ENCODE peak calls at places on chromosomes 16 and 17, in seven cellular contexts. R is substantia nigra, E is HL-60, Z is AG04450, A is psoas muscle, S is IMR-90, F is mesendoderm. W is an unnamed sample.

GRCh38 chr17:187130-187529 is 5.7 kb upstream of the DOC2B start:
- DNase-seq in R (no peak), E (no peak), Z (no peak), A (no peak), S (no peak), F (no peak), W (no peak)

GRCh38 chr16:70391881-70392481 is 45.3 kb downstream of the DDX19A start:
- DNase-seq in R (no peak), E (no peak), Z (no peak), A (peak), S (peak), F (no peak), W (no peak)

GRCh38 chr17:40598021-40598927 is 33.0 kb upstream of the CCR7 start:
- DNase-seq in R (no peak), E (no peak), Z (no peak), A (no peak), S (no peak), F (no peak), W (no peak)

GRCh38 chr16:15648135-15648730 is 1.8 kb upstream of the NDE1 start:
- DNase-seq in R (no peak), E (no peak), Z (no peak), A (no peak), S (no peak), F (no peak), W (no peak)

GRCh38 chr17:37844158-37844976 is 79.8 kb upstream of the TBC1D3K start:
- DNase-seq in R (no peak), E (peak), Z (peak), A (peak), S (peak), F (peak), W (peak)

GRCh38 chr16:48607056-48607825 is 2.7 kb downstream of the N4BP1 start:
- DNase-seq in R (no peak), E (peak), Z (no peak), A (no peak), S (peak), F (no peak), W (peak)

GRCh38 chr17:6927290-6927844 is 68.5 kb upstream of the ALOX12 start:
- DNase-seq in R (no peak), E (no peak), Z (peak), A (no peak), S (peak), F (no peak), W (no peak)

GRCh38 chr17:45841883-45842525 is 2.7 kb upstream of the SPPL2C start:
- DNase-seq in R (no peak), E (no peak), Z (no peak), A (no peak), S (no peak), F (no peak), W (no peak)

GRCh38 chr16:747978-748746 is 7.4 kb upstream of the CIAO3 start:
- DNase-seq in R (no peak), E (no peak), Z (no peak), A (no peak), S (no peak), F (no peak), W (no peak)

GRCh38 chr17:38747385-38748328 is 479 bp downstream of the PCGF2 start:
- DNase-seq in R (no peak), E (no peak), Z (no peak), A (peak), S (no peak), F (peak), W (no peak)

GRCh38 chr17:64507418-64507766 is 615 bp downstream of the CEP95 start:
- DNase-seq in R (no peak), E (peak), Z (no peak), A (peak), S (peak), F (peak), W (no peak)

GRCh38 chr16:3097266-3097665 is 1.8 kb downstream of the ZSCAN10 start:
- DNase-seq in R (no peak), E (no peak), Z (no peak), A (no peak), S (no peak), F (peak), W (no peak)

GRCh38 chr17:45225964-45226530 is 4.4 kb downstream of the FMNL1 start:
- DNase-seq in R (no peak), E (peak), Z (no peak), A (peak), S (no peak), F (no peak), W (peak)

GRCh38 chr16:84585472-84585871 is 32.4 kb downstream of the COTL1 start:
- DNase-seq in R (no peak), E (peak), Z (no peak), A (no peak), S (no peak), F (no peak), W (no peak)

GRCh38 chr16:84582958-84583516 is 34.8 kb downstream of the COTL1 start:
- DNase-seq in R (no peak), E (no peak), Z (peak), A (no peak), S (peak), F (no peak), W (no peak)

GRCh38 chr16:84584678-84585077 is 33.2 kb downstream of the COTL1 start:
- DNase-seq in R (no peak), E (no peak), Z (no peak), A (no peak), S (no peak), F (no peak), W (no peak)

GRCh38 chr16:84583995-84584394 is 33.9 kb downstream of the COTL1 start:
- DNase-seq in R (peak), E (no peak), Z (no peak), A (no peak), S (no peak), F (no peak), W (no peak)

GRCh38 chr16:84585886-84586285 is 32.0 kb downstream of the COTL1 start:
- DNase-seq in R (peak), E (peak), Z (no peak), A (no peak), S (no peak), F (peak), W (no peak)
- H3K27ac ChIP-seq in R (peak), E (no peak), Z (no peak), A (no peak), S (no peak), F (no peak), W (peak)

GRCh38 chr16:35557731-35558130 is 2098.3 kb downstream of the TP53TG3F start:
- DNase-seq in R (no peak), E (no peak), Z (no peak), A (no peak), S (no peak), F (no peak), W (no peak)

GRCh38 chr16:35552763-35553162 is 2093.4 kb downstream of the TP53TG3F start:
- DNase-seq in R (no peak), E (no peak), Z (no peak), A (no peak), S (no peak), F (no peak), W (no peak)
- H3K27ac ChIP-seq in R (no peak), E (no peak), Z (no peak), A (no peak), S (no peak), F (no peak), W (no peak)

GRCh38 chr17:78313735-78314648 is 45.9 kb downstream of the SOCS3 start:
- DNase-seq in R (no peak), E (peak), Z (no peak), A (peak), S (peak), F (peak), W (peak)
- H3K27ac ChIP-seq in R (no peak), E (no peak), Z (no peak), A (peak), S (peak), F (peak), W (peak)

DNA sequence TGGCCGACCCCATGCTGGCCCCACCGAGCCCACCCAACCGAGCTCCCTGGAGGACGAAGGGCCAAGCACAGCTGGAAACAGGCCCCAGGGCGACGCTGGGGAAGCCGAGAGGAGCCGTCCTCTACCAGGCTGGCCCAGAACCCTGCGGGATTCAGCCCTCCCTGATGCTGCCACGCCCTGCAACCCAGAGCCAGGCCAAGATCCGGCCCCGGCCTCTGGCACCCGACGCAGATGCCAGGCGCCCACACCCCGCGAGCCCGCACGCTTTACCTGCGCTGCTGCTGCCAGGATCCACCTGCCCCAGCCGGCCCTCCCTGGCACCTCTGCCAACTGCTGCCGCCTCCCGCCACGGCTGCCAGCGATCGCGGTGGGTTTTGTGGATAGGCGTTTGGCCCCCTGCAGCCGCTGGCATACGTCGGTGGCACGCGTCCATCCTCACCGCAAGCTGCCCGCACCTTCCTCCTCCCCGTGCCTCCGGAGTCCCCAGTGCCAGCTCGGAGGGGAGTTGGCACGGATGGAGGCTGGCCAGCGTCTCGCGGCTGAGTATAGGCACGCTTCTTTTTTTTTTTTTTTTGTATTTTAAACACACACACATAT is 41.4 kb upstream of the ACSF3 start:
- DNase-seq in R (no peak), E (no peak), Z (no peak), A (no peak), S (no peak), F (no peak), W (peak)
- H3K27ac ChIP-seq in R (no peak), E (no peak), Z (no peak), A (no peak), S (no peak), F (no peak), W (no peak)

GRCh38 chr16:68422396-68422964 is 25.8 kb downstream of the SMPD3 start:
- DNase-seq in R (no peak), E (no peak), Z (no peak), A (no peak), S (no peak), F (no peak), W (no peak)

GRCh38 chr16:68425498-68426354 is 22.6 kb downstream of the SMPD3 start:
- DNase-seq in R (no peak), E (no peak), Z (no peak), A (no peak), S (no peak), F (no peak), W (no peak)

GRCh38 chr16:68426355-68426652 is 22.0 kb downstream of the SMPD3 start:
- DNase-seq in R (no peak), E (no peak), Z (no peak), A (no peak), S (no peak), F (no peak), W (peak)

GRCh38 chr16:68421076-68421475 is 27.2 kb downstream of the SMPD3 start:
- DNase-seq in R (no peak), E (no peak), Z (no peak), A (no peak), S (no peak), F (no peak), W (no peak)

DNA sequence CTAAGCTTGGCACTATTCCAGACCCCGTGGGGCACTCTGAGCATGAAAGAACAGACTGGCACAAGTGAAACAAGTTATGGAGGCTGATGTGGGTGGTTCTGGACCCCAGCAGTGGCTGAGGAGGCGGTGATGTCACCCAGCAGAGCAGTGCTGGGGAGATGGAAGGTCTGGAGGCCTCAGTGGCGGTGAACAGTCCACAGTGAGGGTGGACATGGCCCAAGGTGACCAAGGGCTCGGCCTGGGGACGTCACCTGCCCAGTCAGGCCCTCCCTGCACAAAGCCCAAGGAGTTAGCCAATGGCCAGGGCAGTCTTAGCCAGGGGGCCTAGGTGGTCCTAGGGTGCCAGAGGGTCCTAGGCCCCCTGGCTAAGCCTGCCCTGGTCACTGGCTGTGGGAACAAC is 24.5 kb downstream of the SMPD3 start:
- DNase-seq in R (no peak), E (no peak), Z (no peak), A (no peak), S (no peak), F (no peak), W (no peak)
- H3K27ac ChIP-seq in R (no peak), E (no peak), Z (no peak), A (no peak), S (no peak), F (no peak), W (no peak)

GRCh38 chr17:71974051-71974450 is 146.8 kb upstream of the SOX9 start:
- DNase-seq in R (no peak), E (no peak), Z (no peak), A (no peak), S (no peak), F (no peak), W (no peak)

GRCh38 chr17:71978435-71978834 is 142.4 kb upstream of the SOX9 start:
- DNase-seq in R (no peak), E (no peak), Z (no peak), A (no peak), S (no peak), F (no peak), W (no peak)

GRCh38 chr17:71975998-71976649 is 144.7 kb upstream of the SOX9 start:
- DNase-seq in R (peak), E (no peak), Z (peak), A (peak), S (peak), F (peak), W (peak)

GRCh38 chr17:71980171-71980570 is 140.6 kb upstream of the SOX9 start:
- DNase-seq in R (no peak), E (no peak), Z (no peak), A (no peak), S (no peak), F (no peak), W (no peak)

GRCh38 chr17:71975331-71975801 is 145.5 kb upstream of the SOX9 start:
- DNase-seq in R (no peak), E (no peak), Z (peak), A (peak), S (peak), F (peak), W (peak)
- H3K27ac ChIP-seq in R (no peak), E (no peak), Z (peak), A (peak), S (peak), F (no peak), W (peak)